ENCODE peak calls at places on chromosome 11, in six cellular contexts. F is DMS153; A is choroid plexus epithelial cell; X is central memory CD4-positive, alpha-beta T cell; B is activated CD4-positive, alpha-beta T cell treated with anti-CD3 and anti-CD28 coated beads, Interleukin-2, amount 50 U/mL, for 24 hours; T is iPS-NIHi11. M is an unnamed sample.

GRCh38 chr11:7613394-7613720 is 59.9 kb downstream of the CYB5R2 start:
- DNase-seq in F (no peak), B (no peak), X (no peak), T (no peak), A (no peak), M (no peak)

GRCh38 chr11:133015457-133015856 is 516.8 kb downstream of the OPCML start:
- DNase-seq in T (no peak), X (no peak), A (no peak), F (no peak), B (no peak), M (no peak)

GRCh38 chr11:126452256-126452655 is 96.8 kb downstream of the ST3GAL4 start:
- DNase-seq in B (no peak), F (no peak), A (no peak), X (no peak), T (no peak), M (no peak)

GRCh38 chr11:2553886-2554285 is 109.1 kb downstream of the KCNQ1 start:
- DNase-seq in B (no peak), F (no peak), T (no peak), A (no peak), X (no peak), M (no peak)

GRCh38 chr11:84019576-84020194 is 733.5 kb upstream of the CCDC90B start:
- DNase-seq in F (no peak), A (peak; percentile 81), B (no peak), X (no peak), T (no peak), M (no peak)

GRCh38 chr11:32012066-32012465 is 78.8 kb upstream of the RCN1 start:
- DNase-seq in T (no peak), X (no peak), A (no peak), B (no peak), F (no peak), M (no peak)

GRCh38 chr11:56521955-56522354 is 21.1 kb downstream of the OR5M11 start:
- DNase-seq in X (no peak), B (no peak), T (peak; percentile 26), F (no peak), A (no peak), M (no peak)

GRCh38 chr11:16811136-16812020 is 72.9 kb downstream of the C11orf58 start:
- DNase-seq in X (no peak), F (no peak), T (no peak), A (no peak), B (no peak), M (no peak)

GRCh38 chr11:110308071-110308470 is 11.7 kb upstream of the RDX start:
- DNase-seq in F (no peak), A (no peak), X (no peak), B (no peak), T (no peak), M (no peak)

GRCh38 chr11:132904566-132904965 is 627.7 kb downstream of the OPCML start:
- DNase-seq in X (no peak), B (no peak), T (no peak), F (no peak), A (no peak), M (no peak)